ENCODE peak calls at places on chromosome 20, in seven cellular contexts. P is colonic mucosa; M is lower leg skin; O is NCI-H2029; Y is activated CD4-positive, CD25-positive, alpha-beta regulatory T cell treated with anti-CD3 and anti-CD28 coated beads, Interleukin-2, amount 50 U/mL, for 16 hours; S is memory B cell; C is NCI-H1694 treated with DMSO at 0.1 percent for 48 hours. R is an unnamed sample.
A peak's percentile ranks its signal among the peaks of the same experiment; 100 is the strongest.

GRCh38 chr20:41095110-41095969 is 42.0 kb upstream of the PLCG1 start:
- DNase-seq in P (peak; percentile 57), M (no peak), O (peak; percentile 29), Y (peak; percentile 21), S (peak; percentile 22), C (peak; percentile 50), R (peak; percentile 33)

GRCh38 chr20:34364013-34364382 is 925 bp downstream of the ITCH start:
- DNase-seq in P (no peak), M (peak; percentile 28), O (no peak), Y (no peak), S (no peak), C (no peak), R (no peak)

GRCh38 chr20:57573893-57574292 is 13.0 kb downstream of the PCK1 start:
- DNase-seq in P (no peak), M (no peak), O (peak; percentile 3), Y (no peak), S (no peak), C (no peak), R (no peak)

GRCh38 chr20:44448753-44449546 is 26.7 kb upstream of the TTPAL start:
- DNase-seq in P (peak; percentile 61), M (no peak), O (no peak), Y (no peak), S (no peak), C (peak; percentile 2), R (no peak)

GRCh38 chr20:56995635-56996075 is 270.8 kb downstream of the BMP7 start:
- DNase-seq in P (no peak), M (no peak), O (no peak), Y (no peak), S (no peak), C (no peak), R (peak; percentile 9)

GRCh38 chr20:1838479-1839279 is 56.5 kb upstream of the SIRPA start:
- DNase-seq in P (no peak), M (no peak), O (no peak), Y (no peak), S (no peak), C (no peak), R (no peak)

GRCh38 chr20:37475258-37475657 is 45.8 kb upstream of the NNAT start:
- DNase-seq in P (no peak), M (no peak), O (no peak), Y (no peak), S (no peak), C (peak; percentile 32), R (no peak)

GRCh38 chr20:43911066-43911465 is 3.6 kb upstream of the TOX2 start:
- DNase-seq in P (no peak), M (no peak), O (no peak), Y (no peak), S (no peak), C (no peak), R (no peak)

GRCh38 chr20:4898282-4898681 is 103.0 kb downstream of the SLC23A2 start:
- DNase-seq in P (peak; percentile 62), M (no peak), O (no peak), Y (no peak), S (no peak), C (no peak), R (no peak)

GRCh38 chr20:62572980-62573379 is 69.3 kb upstream of the SLCO4A1 start:
- DNase-seq in P (no peak), M (no peak), O (no peak), Y (no peak), S (no peak), C (no peak), R (no peak)

GRCh38 chr20:2871555-2872303 is 1.6 kb upstream of the PTPRA start:
- DNase-seq in P (no peak), M (no peak), O (no peak), Y (no peak), S (no peak), C (no peak), R (no peak)

GRCh38 chr20:64242003-64242796 is 13.3 kb upstream of the PCMTD2 start:
- DNase-seq in P (no peak), M (no peak), O (no peak), Y (no peak), S (no peak), C (no peak), R (no peak)

R was measured in GM18507.